ENCODE peak calls at places on chromosomes 6 and 20, in nine cellular contexts. One of them, this sample, is unnamed.
A peak's percentile ranks its signal among the peaks of the same experiment; 100 is the strongest.

GRCh38 chr20:63740501-63741353 is 1.2 kb downstream of the SLC2A4RG start:
- DNase-seq in fibroblast of pulmonary artery: peak; percentile 91
- DNase-seq in sciatic nerve: peak; percentile 98
- DNase-seq in EL: peak; percentile 92
- DNase-seq in left colon: peak; percentile 92
- DNase-seq in pancreas: peak; percentile 99
- DNase-seq in GM12865: peak; percentile 49
- DNase-seq in GM04504: peak; percentile 91
- DNase-seq in substantia nigra: peak; percentile 54
- DNase-seq in this sample: peak; percentile 66

GRCh38 chr6:153140299-153140698 is 9.2 kb upstream of the RGS17 start:
- DNase-seq in sciatic nerve: no peak
- DNase-seq in substantia nigra: no peak
- DNase-seq in GM04504: no peak
- DNase-seq in left colon: no peak
- DNase-seq in GM12865: no peak
- DNase-seq in fibroblast of pulmonary artery: no peak
- DNase-seq in EL: no peak
- DNase-seq in pancreas: no peak
- DNase-seq in this sample: no peak

GRCh38 chr6:128860782-128861181 is 22.2 kb upstream of the LAMA2 start:
- DNase-seq in EL: no peak
- DNase-seq in substantia nigra: no peak
- DNase-seq in GM12865: no peak
- DNase-seq in left colon: no peak
- DNase-seq in fibroblast of pulmonary artery: no peak
- DNase-seq in GM04504: no peak
- DNase-seq in pancreas: no peak
- DNase-seq in sciatic nerve: no peak
- DNase-seq in this sample: no peak

GRCh38 chr6:2979819-2980464 is 8.6 kb upstream of the SERPINB6 start:
- DNase-seq in sciatic nerve: no peak
- DNase-seq in left colon: peak; percentile 2
- DNase-seq in GM04504: no peak
- DNase-seq in pancreas: no peak
- DNase-seq in substantia nigra: no peak
- DNase-seq in EL: no peak
- DNase-seq in fibroblast of pulmonary artery: peak; percentile 68
- DNase-seq in GM12865: no peak
- DNase-seq in this sample: peak; percentile 88

GRCh38 chr6:155349129-155349528 is 34.8 kb upstream of the TFB1M start:
- DNase-seq in pancreas: no peak
- DNase-seq in substantia nigra: no peak
- DNase-seq in sciatic nerve: no peak
- DNase-seq in EL: peak; percentile 31
- DNase-seq in fibroblast of pulmonary artery: peak; percentile 12
- DNase-seq in GM12865: no peak
- DNase-seq in GM04504: peak; percentile 30
- DNase-seq in left colon: no peak
- DNase-seq in this sample: no peak

GRCh38 chr6:96582457-96582856 is 19.5 kb downstream of the FHL5 start:
- DNase-seq in left colon: no peak
- DNase-seq in fibroblast of pulmonary artery: no peak
- DNase-seq in GM04504: no peak
- DNase-seq in substantia nigra: no peak
- DNase-seq in sciatic nerve: no peak
- DNase-seq in EL: no peak
- DNase-seq in pancreas: no peak
- DNase-seq in GM12865: no peak
- DNase-seq in this sample: no peak

GRCh38 chr20:34717230-34718095 is 13.3 kb downstream of the TP53INP2 start:
- DNase-seq in fibroblast of pulmonary artery: no peak
- DNase-seq in EL: no peak
- DNase-seq in pancreas: no peak
- DNase-seq in left colon: no peak
- DNase-seq in substantia nigra: no peak
- DNase-seq in GM12865: no peak
- DNase-seq in GM04504: no peak
- DNase-seq in sciatic nerve: peak; percentile 3
- DNase-seq in this sample: peak; percentile 9

GRCh38 chr6:53410508-53411258 is 61.9 kb upstream of the ELOVL5 start:
- DNase-seq in fibroblast of pulmonary artery: peak; percentile 51
- DNase-seq in EL: peak; percentile 14
- DNase-seq in left colon: peak; percentile 63
- DNase-seq in sciatic nerve: no peak
- DNase-seq in GM04504: peak; percentile 9
- DNase-seq in pancreas: no peak
- DNase-seq in substantia nigra: peak; percentile 20
- DNase-seq in GM12865: peak; percentile 66
- DNase-seq in this sample: peak; percentile 35

GRCh38 chr6:106163446-106163965 is 77.4 kb downstream of the PRDM1 start:
- DNase-seq in pancreas: no peak
- DNase-seq in sciatic nerve: no peak
- DNase-seq in fibroblast of pulmonary artery: peak; percentile 68
- DNase-seq in GM12865: peak; percentile 88
- DNase-seq in left colon: peak; percentile 37
- DNase-seq in GM04504: peak; percentile 50
- DNase-seq in EL: peak; percentile 90
- DNase-seq in substantia nigra: no peak
- DNase-seq in this sample: peak; percentile 61

GRCh38 chr6:16769131-16769985 is 8.1 kb upstream of the ATXN1 start:
- DNase-seq in left colon: no peak
- DNase-seq in sciatic nerve: no peak
- DNase-seq in fibroblast of pulmonary artery: peak; percentile 85
- DNase-seq in GM12865: peak; percentile 49
- DNase-seq in EL: peak; percentile 98
- DNase-seq in GM04504: peak; percentile 87
- DNase-seq in pancreas: no peak
- DNase-seq in substantia nigra: no peak
- DNase-seq in this sample: peak; percentile 80

GRCh38 chr6:128410584-128410983 is 109.8 kb downstream of the PTPRK start:
- DNase-seq in GM12865: no peak
- DNase-seq in sciatic nerve: no peak
- DNase-seq in substantia nigra: no peak
- DNase-seq in left colon: peak; percentile 32
- DNase-seq in pancreas: no peak
- DNase-seq in fibroblast of pulmonary artery: no peak
- DNase-seq in EL: peak; percentile 16
- DNase-seq in GM04504: no peak
- DNase-seq in this sample: no peak

GRCh38 chr20:58106143-58106750 is 122.2 kb downstream of the ANKRD60 start:
- DNase-seq in sciatic nerve: no peak
- DNase-seq in GM04504: no peak
- DNase-seq in substantia nigra: no peak
- DNase-seq in EL: no peak
- DNase-seq in fibroblast of pulmonary artery: no peak
- DNase-seq in GM12865: no peak
- DNase-seq in left colon: no peak
- DNase-seq in pancreas: no peak
- DNase-seq in this sample: no peak

GRCh38 chr6:149088361-149088760 is 229.2 kb upstream of the TAB2 start:
- DNase-seq in EL: no peak
- DNase-seq in fibroblast of pulmonary artery: no peak
- DNase-seq in sciatic nerve: no peak
- DNase-seq in GM12865: no peak
- DNase-seq in substantia nigra: no peak
- DNase-seq in GM04504: no peak
- DNase-seq in left colon: no peak
- DNase-seq in pancreas: no peak
- DNase-seq in this sample: no peak

GRCh38 chr20:18679020-18679419 is 91.2 kb downstream of the DTD1 start:
- DNase-seq in left colon: no peak
- DNase-seq in GM12865: peak; percentile 56
- DNase-seq in GM04504: no peak
- DNase-seq in sciatic nerve: no peak
- DNase-seq in substantia nigra: no peak
- DNase-seq in EL: no peak
- DNase-seq in fibroblast of pulmonary artery: peak; percentile 19
- DNase-seq in pancreas: no peak
- DNase-seq in this sample: peak; percentile 58

GRCh38 chr20:6828794-6829423 is 61.4 kb downstream of the BMP2 start:
- DNase-seq in GM12865: peak; percentile 54
- DNase-seq in substantia nigra: peak; percentile 33
- DNase-seq in GM04504: peak; percentile 36
- DNase-seq in fibroblast of pulmonary artery: peak; percentile 75
- DNase-seq in pancreas: no peak
- DNase-seq in left colon: peak; percentile 82
- DNase-seq in sciatic nerve: peak; percentile 79
- DNase-seq in EL: peak; percentile 25
- DNase-seq in this sample: peak; percentile 75

GRCh38 chr20:12721636-12722035 is 287.1 kb upstream of the SPTLC3 start:
- DNase-seq in GM04504: no peak
- DNase-seq in pancreas: no peak
- DNase-seq in GM12865: no peak
- DNase-seq in fibroblast of pulmonary artery: no peak
- DNase-seq in EL: no peak
- DNase-seq in substantia nigra: no peak
- DNase-seq in sciatic nerve: no peak
- DNase-seq in left colon: no peak
- DNase-seq in this sample: no peak

GRCh38 chr6:162467679-162468078 is 259.9 kb downstream of the PRKN start:
- DNase-seq in substantia nigra: no peak
- DNase-seq in GM12865: no peak
- DNase-seq in left colon: no peak
- DNase-seq in fibroblast of pulmonary artery: no peak
- DNase-seq in sciatic nerve: no peak
- DNase-seq in pancreas: no peak
- DNase-seq in GM04504: no peak
- DNase-seq in EL: no peak
- DNase-seq in this sample: no peak

GRCh38 chr20:59737073-59737691 is 132.8 kb downstream of the PHACTR3 start:
- DNase-seq in GM04504: no peak
- DNase-seq in EL: no peak
- DNase-seq in left colon: no peak
- DNase-seq in fibroblast of pulmonary artery: no peak
- DNase-seq in sciatic nerve: no peak
- DNase-seq in substantia nigra: no peak
- DNase-seq in GM12865: no peak
- DNase-seq in pancreas: no peak
- DNase-seq in this sample: no peak

GRCh38 chr6:75478929-75479328 is 14.7 kb downstream of the FILIP1 start:
- DNase-seq in fibroblast of pulmonary artery: peak; percentile 33
- DNase-seq in GM12865: no peak
- DNase-seq in left colon: no peak
- DNase-seq in substantia nigra: no peak
- DNase-seq in pancreas: no peak
- DNase-seq in EL: no peak
- DNase-seq in sciatic nerve: no peak
- DNase-seq in GM04504: no peak
- DNase-seq in this sample: no peak

GRCh38 chr6:99219788-99220187 is 129.7 kb downstream of the FAXC start:
- DNase-seq in substantia nigra: no peak
- DNase-seq in GM12865: peak; percentile 24
- DNase-seq in fibroblast of pulmonary artery: no peak
- DNase-seq in left colon: peak; percentile 14
- DNase-seq in pancreas: no peak
- DNase-seq in EL: no peak
- DNase-seq in GM04504: no peak
- DNase-seq in sciatic nerve: no peak
- DNase-seq in this sample: peak; percentile 5

GRCh38 chr6:96563853-96564252 is 925 bp downstream of the FHL5 start:
- DNase-seq in left colon: no peak
- DNase-seq in EL: no peak
- DNase-seq in pancreas: no peak
- DNase-seq in GM04504: no peak
- DNase-seq in substantia nigra: no peak
- DNase-seq in GM12865: no peak
- DNase-seq in fibroblast of pulmonary artery: no peak
- DNase-seq in sciatic nerve: no peak
- DNase-seq in this sample: no peak

GRCh38 chr6:2245954-2246863 is 804 bp upstream of the GMDS start:
- DNase-seq in sciatic nerve: peak; percentile 75
- DNase-seq in left colon: peak; percentile 87
- DNase-seq in GM12865: peak; percentile 69
- DNase-seq in pancreas: peak; percentile 95
- DNase-seq in fibroblast of pulmonary artery: peak; percentile 43
- DNase-seq in substantia nigra: no peak
- DNase-seq in GM04504: no peak
- DNase-seq in EL: peak; percentile 53
- DNase-seq in this sample: peak; percentile 82

GRCh38 chr20:48457261-48458002 is 370.4 kb downstream of the PREX1 start:
- DNase-seq in EL: no peak
- DNase-seq in left colon: no peak
- DNase-seq in sciatic nerve: no peak
- DNase-seq in pancreas: no peak
- DNase-seq in fibroblast of pulmonary artery: no peak
- DNase-seq in GM04504: no peak
- DNase-seq in substantia nigra: no peak
- DNase-seq in GM12865: no peak
- DNase-seq in this sample: no peak

GRCh38 chr6:143243786-143244185 is 183.1 kb downstream of the AIG1 start:
- DNase-seq in fibroblast of pulmonary artery: no peak
- DNase-seq in GM04504: no peak
- DNase-seq in EL: no peak
- DNase-seq in pancreas: no peak
- DNase-seq in substantia nigra: no peak
- DNase-seq in GM12865: no peak
- DNase-seq in sciatic nerve: no peak
- DNase-seq in left colon: no peak
- DNase-seq in this sample: no peak

GRCh38 chr20:22836877-22837276 is 198.2 kb upstream of the SSTR4 start:
- DNase-seq in substantia nigra: no peak
- DNase-seq in sciatic nerve: no peak
- DNase-seq in fibroblast of pulmonary artery: peak; percentile 44
- DNase-seq in EL: peak; percentile 31
- DNase-seq in pancreas: no peak
- DNase-seq in left colon: no peak
- DNase-seq in GM04504: no peak
- DNase-seq in GM12865: no peak
- DNase-seq in this sample: peak; percentile 14

GRCh38 chr6:159042003-159042823 is 2.6 kb downstream of the TAGAP start:
- DNase-seq in GM04504: no peak
- DNase-seq in fibroblast of pulmonary artery: peak; percentile 66
- DNase-seq in sciatic nerve: no peak
- DNase-seq in EL: peak; percentile 44
- DNase-seq in left colon: peak; percentile 70
- DNase-seq in pancreas: peak; percentile 73
- DNase-seq in substantia nigra: no peak
- DNase-seq in GM12865: peak; percentile 90
- DNase-seq in this sample: peak; percentile 76

GRCh38 chr20:45995213-45996097 is 13.3 kb upstream of the MMP9 start:
- DNase-seq in GM12865: no peak
- DNase-seq in GM04504: no peak
- DNase-seq in fibroblast of pulmonary artery: no peak
- DNase-seq in EL: no peak
- DNase-seq in left colon: no peak
- DNase-seq in sciatic nerve: no peak
- DNase-seq in pancreas: no peak
- DNase-seq in substantia nigra: no peak
- DNase-seq in this sample: no peak

GRCh38 chr6:127539292-127539691 is 20.2 kb upstream of the MTCL3 start:
- DNase-seq in GM04504: no peak
- DNase-seq in sciatic nerve: no peak
- DNase-seq in EL: peak; percentile 13
- DNase-seq in left colon: no peak
- DNase-seq in substantia nigra: no peak
- DNase-seq in GM12865: no peak
- DNase-seq in fibroblast of pulmonary artery: peak; percentile 60
- DNase-seq in pancreas: no peak
- DNase-seq in this sample: peak; percentile 29

This sample was measured in renal cortical epithelial cell.